ENCODE peak calls at places on chromosomes 7 and 10, in six cellular contexts. X is psoas muscle, K is pancreas, D is breast epithelium, L is brain microvascular endothelial cell, G is thyroid gland. S is an unnamed sample.

GRCh38 chr7:70353310-70353947 is 755.2 kb downstream of the AUTS2 start:
- DNase-seq in D (no peak), G (no peak), X (no peak), L (no peak), K (no peak), S (no peak)

GRCh38 chr10:59323036-59323459 is 39.3 kb downstream of the FAM13C start:
- DNase-seq in G (peak; percentile 55), L (no peak), K (no peak), X (peak; percentile 73), D (no peak), S (no peak)

GRCh38 chr10:13684252-13684791 is 97.6 kb downstream of the PRPF18 start:
- DNase-seq in L (peak; percentile 81), K (peak; percentile 28), X (peak; percentile 81), G (peak; percentile 28), D (no peak), S (peak; percentile 41)

GRCh38 chr10:70804424-70804814 is 11.3 kb upstream of the SGPL1 start:
- DNase-seq in G (no peak), D (no peak), X (no peak), L (no peak), K (no peak), S (no peak)

GRCh38 chr7:107405559-107405958 is 64.3 kb upstream of the GPR22 start:
- DNase-seq in G (no peak), K (no peak), D (no peak), L (no peak), X (no peak), S (no peak)

GRCh38 chr7:122423591-122423990 is 119.0 kb upstream of the FEZF1 start:
- DNase-seq in G (no peak), L (no peak), K (no peak), D (no peak), X (no peak), S (no peak)

GRCh38 chr7:101996131-101996691 is 178.8 kb downstream of the CUX1 start:
- DNase-seq in G (no peak), D (no peak), X (no peak), K (no peak), L (no peak), S (no peak)

GRCh38 chr10:27390681-27391080 is 113.4 kb upstream of the RAB18 start:
- DNase-seq in L (no peak), G (no peak), X (no peak), D (no peak), K (no peak), S (no peak)

GRCh38 chr7:68613405-68613804 is 984.9 kb upstream of the AUTS2 start:
- DNase-seq in K (no peak), G (peak; percentile 17), D (no peak), X (no peak), L (no peak), S (no peak)

GRCh38 chr7:67343114-67343513 is 346.5 kb downstream of the TYW1 start:
- DNase-seq in D (no peak), X (no peak), G (no peak), K (no peak), L (no peak), S (no peak)
- H3K36me3 ChIP-seq in D (no peaks in the 10 kb centered on the region), X (peaks cover 76% of the 10 kb centered on the region), G (no peaks in the 10 kb centered on the region), K (no peaks in the 10 kb centered on the region), L (peaks cover 3% of the 10 kb centered on the region), S (peaks cover 8% of the 10 kb centered on the region)

GRCh38 chr7:12291870-12292269 is 80.8 kb downstream of the TMEM106B start:
- DNase-seq in K (no peak), G (no peak), L (no peak), D (no peak), X (no peak), S (no peak)
- TF ChIP-seq CTCF in K (no peak), G (no peak), L (peak; percentile 44), D (no peak), X (no peak), S (no peak)

GRCh38 chr10:123926401-123927264 is 35.0 kb upstream of the CPXM2 start:
- DNase-seq in L (peak; percentile 1), K (no peak), D (no peak), X (no peak), G (no peak), S (no peak)

GRCh38 chr10:123934846-123935245 is 43.2 kb upstream of the CPXM2 start:
- DNase-seq in L (no peak), X (no peak), K (no peak), D (no peak), G (no peak), S (no peak)

GRCh38 chr10:123930340-123931001 is 38.9 kb upstream of the CPXM2 start:
- DNase-seq in L (no peak), D (no peak), G (no peak), K (no peak), X (no peak), S (no peak)

GRCh38 chr10:123928427-123928826 is 36.8 kb upstream of the CPXM2 start:
- DNase-seq in D (no peak), X (no peak), L (no peak), G (no peak), K (no peak), S (no peak)

DNA sequence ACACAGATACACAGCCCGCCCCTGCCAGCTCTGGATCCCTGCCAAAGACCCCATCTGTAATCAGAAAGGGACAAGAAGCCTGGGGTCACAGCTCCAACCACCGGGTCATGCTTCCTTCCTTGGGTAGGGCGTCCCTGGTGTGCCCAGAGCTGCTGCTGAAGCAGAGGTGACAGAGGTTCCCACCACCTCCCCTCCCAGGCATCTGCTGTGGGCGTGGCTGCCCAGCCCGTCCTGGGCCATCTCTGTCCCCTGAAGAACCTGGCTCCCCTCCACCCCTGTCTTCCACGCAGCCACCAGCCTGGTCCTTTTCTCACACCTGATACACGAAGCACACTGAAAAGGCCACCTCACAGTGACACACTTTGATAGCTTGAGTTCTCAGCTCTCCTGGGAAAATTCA is 38.2 kb upstream of the CPXM2 start:
- DNase-seq in D (no peak), K (no peak), L (no peak), G (no peak), X (no peak), S (no peak)
- H3K27me3 ChIP-seq in D (no peaks in the 10 kb centered on the region), K (peaks cover 3% of the 10 kb centered on the region), L (no peaks in the 10 kb centered on the region), G (no peaks in the 10 kb centered on the region), X (no peaks in the 10 kb centered on the region), S (no peaks in the 10 kb centered on the region)

DNA sequence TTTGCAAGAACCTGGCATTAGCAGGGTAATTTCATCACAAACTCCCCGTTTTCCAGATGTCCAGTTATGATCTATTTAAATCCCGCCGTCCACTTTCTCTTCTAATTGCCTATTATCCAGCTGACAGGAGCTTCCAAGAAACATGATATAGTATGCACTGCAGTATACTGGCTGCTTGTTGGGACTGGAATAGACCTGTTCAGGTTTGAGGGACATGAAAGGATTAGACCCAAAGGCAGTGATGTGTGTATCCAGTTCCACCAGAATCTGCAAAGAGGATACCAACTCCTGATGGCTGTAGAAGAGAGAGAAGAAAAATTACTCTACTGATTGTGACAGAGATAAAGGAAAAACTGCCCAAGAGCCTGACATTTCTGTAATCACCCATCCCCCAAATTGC is 8.9 kb downstream of the MSS51 start:
- DNase-seq in X (no peak), K (no peak), G (no peak), D (no peak), L (no peak), S (no peak)
- H3K36me3 ChIP-seq in X (peaks cover 95% of the 10 kb centered on the region), K (no peaks in the 10 kb centered on the region), G (peaks cover 7% of the 10 kb centered on the region), D (peaks cover 6% of the 10 kb centered on the region), L (peaks cover 42% of the 10 kb centered on the region), S (peaks cover 21% of the 10 kb centered on the region)

GRCh38 chr10:78524941-78525340 is 491.3 kb downstream of the RPS24 start:
- DNase-seq in K (no peak), G (no peak), D (no peak), X (no peak), L (no peak), S (no peak)

GRCh38 chr10:78523453-78523852 is 489.8 kb downstream of the RPS24 start:
- DNase-seq in X (no peak), G (no peak), K (no peak), D (no peak), L (no peak), S (no peak)

GRCh38 chr10:78524342-78524741 is 490.7 kb downstream of the RPS24 start:
- DNase-seq in D (no peak), K (no peak), L (no peak), X (no peak), G (no peak), S (no peak)

GRCh38 chr10:78518224-78518623 is 484.6 kb downstream of the RPS24 start:
- DNase-seq in K (no peak), X (no peak), D (no peak), G (no peak), L (no peak), S (peak; percentile 4)

DNA sequence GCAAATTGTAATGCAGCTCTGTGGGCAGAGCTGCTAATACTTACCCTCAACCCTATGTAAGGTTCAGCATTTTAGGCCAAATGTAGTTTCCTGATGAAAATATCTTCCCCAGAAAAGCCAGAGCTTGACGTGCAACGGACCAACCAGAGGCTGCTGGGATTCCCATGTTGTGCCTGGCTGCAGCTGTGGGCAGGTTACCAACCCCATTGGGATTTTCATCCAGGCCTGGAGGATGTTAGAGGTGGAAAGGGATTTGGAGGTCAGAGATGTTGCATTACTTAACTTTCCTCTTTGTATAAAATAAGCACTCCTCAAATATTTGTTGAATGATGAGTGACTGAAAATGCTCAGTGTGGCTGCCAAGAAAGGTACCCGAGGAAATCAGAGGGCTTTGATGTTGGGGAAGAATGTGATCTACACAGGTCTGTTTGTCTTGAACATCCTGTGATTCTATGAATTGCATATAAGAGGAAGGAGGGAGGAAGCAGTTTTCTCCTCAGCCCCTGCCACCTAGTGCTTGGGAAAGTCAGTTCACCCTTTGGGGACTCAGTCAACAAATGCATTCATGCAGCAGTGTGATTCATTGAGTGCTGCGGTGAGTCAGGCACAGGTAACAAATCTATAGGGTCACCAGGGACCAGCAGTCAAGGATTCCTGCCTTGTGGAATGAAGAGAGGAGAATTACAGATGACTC is 487.2 kb downstream of the RPS24 start:
- DNase-seq in X (no peak), D (no peak), G (no peak), L (peak; percentile 12), K (no peak), S (no peak)
- TF ChIP-seq CTCF in X (no peak), D (no peak), G (no peak), L (peak; percentile 74), K (no peak), S (no peak)

DNA sequence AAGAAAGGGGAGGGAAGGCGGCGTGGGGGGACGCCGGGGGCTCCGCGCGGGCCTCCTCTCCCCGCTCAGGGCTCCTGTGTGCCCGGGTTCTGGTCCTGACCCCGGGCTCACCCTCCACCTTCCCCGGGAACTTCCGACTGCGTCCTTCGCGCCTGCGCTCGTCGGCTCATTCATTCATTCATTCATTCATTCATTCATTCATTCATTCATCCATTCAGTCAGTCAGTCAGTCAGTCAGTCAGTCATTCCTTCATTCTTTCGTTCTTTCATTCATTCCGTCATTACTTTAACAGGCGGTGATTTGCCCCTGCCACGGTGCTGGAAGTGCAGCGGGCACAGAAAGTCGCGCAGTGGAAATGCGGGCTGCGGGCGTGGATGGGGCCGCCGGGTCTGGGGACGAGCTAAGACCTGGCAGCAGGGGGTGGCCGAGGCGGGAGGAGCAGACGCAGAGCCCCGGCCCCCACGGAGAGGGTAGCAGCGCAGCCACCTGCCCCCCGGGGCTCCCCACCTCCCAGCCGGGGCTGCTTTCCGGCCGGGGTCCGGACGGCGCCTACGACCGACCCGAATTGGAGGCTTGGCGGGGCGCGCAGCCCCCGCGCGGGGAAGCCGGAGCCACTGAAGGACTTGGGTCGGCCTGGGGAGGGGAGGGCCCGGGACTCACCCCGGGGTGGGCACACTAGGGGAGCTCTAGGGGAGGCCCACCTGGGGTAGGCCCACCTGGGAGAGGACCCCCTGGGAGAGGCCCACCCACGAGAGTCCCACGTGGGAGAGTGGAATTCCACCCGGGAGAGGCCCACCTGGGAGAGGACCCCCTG is 577 bp upstream of the CFAP46 start:
- DNase-seq in X (peak; percentile 19), D (no peak), L (no peak), K (no peak), G (no peak), S (no peak)
- H3K27me3 ChIP-seq in X (no peaks in the 10 kb centered on the region), D (no peaks in the 10 kb centered on the region), L (no peaks in the 10 kb centered on the region), K (no peaks in the 10 kb centered on the region), G (no peaks in the 10 kb centered on the region), S (no peaks in the 10 kb centered on the region)